ENCODE peak calls at places on chromosome 9, in four cellular contexts. N, D, I and C are unnamed samples.

GRCh38 chr9:125694478-125694877 is 12.5 kb downstream of the MAPKAP1 start:
- DNase-seq in I (no peak), D (no peak), N (peak), C (no peak)

GRCh38 chr9:15205632-15206243 is 101.3 kb downstream of the TTC39B start:
- DNase-seq in N (peak), D (no peak), I (peak), C (no peak)

GRCh38 chr9:121299125-121299466 is 31.1 kb downstream of the GSN start:
- DNase-seq in D (no peak), I (peak), N (no peak), C (no peak)

GRCh38 chr9:80359291-80359690 is 787.5 kb downstream of the TLE4 start:
- DNase-seq in N (no peak), I (peak), D (no peak), C (no peak)

GRCh38 chr9:93830606-93831005 is 124.5 kb downstream of the BARX1 start:
- DNase-seq in I (no peak), N (no peak), D (no peak), C (no peak)

GRCh38 chr9:6566409-6567139 is 79.0 kb downstream of the GLDC start:
- DNase-seq in N (peak), D (no peak), I (no peak), C (peak)

GRCh38 chr9:122071716-122072115 is 21.4 kb downstream of the TTLL11 start:
- DNase-seq in I (no peak), D (no peak), N (no peak), C (no peak)

GRCh38 chr9:76181020-76181641 is 213.1 kb downstream of the RFK start:
- DNase-seq in N (peak), I (no peak), D (peak), C (peak)

GRCh38 chr9:4030751-4031150 is 269.1 kb downstream of the GLIS3 start:
- DNase-seq in I (no peak), N (peak), D (no peak), C (no peak)

GRCh38 chr9:38281196-38281595 is 111.3 kb upstream of the ALDH1B1 start:
- DNase-seq in N (no peak), D (no peak), I (no peak), C (no peak)

GRCh38 chr9:14080940-14081621 is 232.9 kb downstream of the NFIB start:
- DNase-seq in N (peak), I (no peak), D (no peak), C (no peak)

GRCh38 chr9:108269421-108269820 is 586.4 kb downstream of the ACTL7B start:
- DNase-seq in N (no peak), I (no peak), D (no peak), C (no peak)

GRCh38 chr9:89839427-89839826 is 234.6 kb downstream of the GADD45G start:
- DNase-seq in N (no peak), D (no peak), I (no peak), C (no peak)

GRCh38 chr9:38046669-38047300 is 22.2 kb downstream of the SHB start:
- DNase-seq in I (no peak), D (peak), N (peak), C (peak)

GRCh38 chr9:101172671-101173070 is 144.1 kb downstream of the PLPPR1 start:
- DNase-seq in I (no peak), D (no peak), N (no peak), C (no peak)

GRCh38 chr9:24590432-24590831 is 44.7 kb upstream of the IZUMO3 start:
- DNase-seq in N (no peak), D (no peak), I (no peak), C (no peak)

GRCh38 chr9:125534934-125535701 is 171.9 kb downstream of the MAPKAP1 start:
- DNase-seq in I (no peak), D (no peak), N (no peak), C (no peak)

GRCh38 chr9:2723666-2724065 is 6.4 kb downstream of the KCNV2 start:
- DNase-seq in N (no peak), I (no peak), D (no peak), C (no peak)

GRCh38 chr9:15349892-15350761 is 43.1 kb upstream of the TTC39B start:
- DNase-seq in N (peak), I (no peak), D (no peak), C (no peak)

GRCh38 chr9:126615251-126615790 is 1.6 kb downstream of the LMX1B start:
- DNase-seq in D (peak), N (no peak), I (peak), C (no peak)

GRCh38 chr9:99973455-99973854 is 67.0 kb downstream of the STX17 start:
- DNase-seq in N (peak), D (no peak), I (no peak), C (no peak)

GRCh38 chr9:75146229-75146628 is 57.9 kb downstream of the OSTF1 start:
- DNase-seq in N (peak), D (no peak), I (no peak), C (no peak)

DNA sequence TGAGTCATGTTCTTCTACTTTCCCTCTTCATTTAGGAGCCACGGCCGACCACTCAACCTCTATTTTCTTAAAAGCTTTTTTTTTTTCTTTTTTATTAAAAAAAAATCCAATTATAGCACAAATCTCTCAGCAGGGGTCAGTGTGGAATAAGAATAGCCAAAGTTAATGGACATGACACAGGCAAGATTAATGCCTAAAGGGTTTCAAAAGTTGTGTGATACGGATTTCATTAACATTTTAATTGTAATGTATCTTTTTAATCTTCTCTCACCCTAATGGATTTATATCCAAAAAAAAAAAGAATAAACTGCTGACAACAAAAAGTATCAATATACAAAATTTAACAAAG is 5.4 kb downstream of the NACC2 start:
- DNase-seq in D (no peak), I (no peak), N (no peak), C (no peak)
- TF ChIP-seq CTCF in D (peak), I (peak), N (peak), C (no peak)

GRCh38 chr9:72788966-72789365 is 163.9 kb downstream of the ALDH1A1 start:
- DNase-seq in I (no peak), D (no peak), N (no peak), C (no peak)

GRCh38 chr9:72789915-72790314 is 162.9 kb downstream of the ALDH1A1 start:
- DNase-seq in D (no peak), N (no peak), I (no peak), C (no peak)

GRCh38 chr9:72786948-72787347 is 165.9 kb downstream of the ALDH1A1 start:
- DNase-seq in N (no peak), D (no peak), I (no peak), C (no peak)

GRCh38 chr9:72790934-72791333 is 161.9 kb downstream of the ALDH1A1 start:
- DNase-seq in N (no peak), I (no peak), D (no peak), C (no peak)

DNA sequence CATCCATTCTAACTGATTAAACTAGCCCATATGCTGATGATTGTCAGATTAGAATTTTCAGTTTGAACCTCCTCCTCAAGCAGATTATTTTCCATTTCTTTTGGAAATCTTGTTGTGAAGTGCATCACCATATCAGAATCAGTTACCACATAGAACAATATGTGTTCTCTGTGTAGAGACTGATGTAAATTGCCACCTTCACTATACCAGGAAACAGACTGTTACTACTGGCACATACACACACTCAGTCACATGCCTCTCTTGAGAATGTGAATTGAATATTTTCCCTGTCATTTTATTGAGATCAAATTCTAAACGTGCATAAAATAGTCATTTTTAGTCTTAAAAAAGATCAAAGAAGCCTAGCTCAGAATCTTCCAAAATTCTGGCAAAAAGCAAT is 161.4 kb downstream of the ALDH1A1 start:
- DNase-seq in I (no peak), D (no peak), N (no peak), C (no peak)
- H3K4me3 ChIP-seq in I (no peak), D (no peak), N (no peak), C (no peak)

DNA sequence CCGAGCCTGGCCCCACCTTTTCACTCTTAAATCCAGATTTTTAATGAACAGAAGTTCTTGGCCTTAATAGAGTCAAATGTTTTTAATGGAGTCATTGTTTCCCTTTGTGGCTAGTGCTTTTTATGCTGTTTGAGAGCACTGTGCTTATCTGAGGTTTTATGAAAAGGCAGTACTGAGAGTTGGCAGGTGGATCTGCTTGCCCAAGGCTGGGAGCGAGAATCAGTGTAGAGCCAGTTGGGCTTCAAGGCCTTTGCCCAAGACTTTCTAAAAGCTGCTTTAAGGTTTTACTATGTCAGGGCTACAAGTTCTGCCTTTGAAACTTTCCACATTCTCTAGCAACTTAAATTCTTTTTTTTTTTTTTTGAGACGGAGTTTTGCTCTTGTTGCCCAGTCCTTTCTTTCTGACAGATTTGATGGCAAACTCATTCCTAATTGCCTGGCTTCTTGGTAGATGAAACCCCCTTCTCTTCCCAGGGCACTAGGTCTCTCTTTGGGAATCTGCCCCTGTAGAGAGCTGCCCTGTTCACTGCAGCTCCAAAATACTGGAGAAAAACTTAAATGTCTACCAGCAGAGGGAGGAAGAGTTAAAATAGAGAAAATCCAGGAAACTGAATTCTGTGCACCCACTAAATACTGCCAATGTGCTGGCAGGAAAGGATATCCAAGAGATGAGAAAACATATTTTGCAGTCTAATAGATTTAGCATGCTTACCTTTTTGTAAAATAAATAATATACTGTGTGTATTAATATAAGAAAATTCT is 36.9 kb upstream of the CDK20 start:
- DNase-seq in D (no peak), N (no peak), I (no peak), C (no peak)
- TF ChIP-seq CTCF in D (no peak), N (peak), I (no peak), C (no peak)

DNA sequence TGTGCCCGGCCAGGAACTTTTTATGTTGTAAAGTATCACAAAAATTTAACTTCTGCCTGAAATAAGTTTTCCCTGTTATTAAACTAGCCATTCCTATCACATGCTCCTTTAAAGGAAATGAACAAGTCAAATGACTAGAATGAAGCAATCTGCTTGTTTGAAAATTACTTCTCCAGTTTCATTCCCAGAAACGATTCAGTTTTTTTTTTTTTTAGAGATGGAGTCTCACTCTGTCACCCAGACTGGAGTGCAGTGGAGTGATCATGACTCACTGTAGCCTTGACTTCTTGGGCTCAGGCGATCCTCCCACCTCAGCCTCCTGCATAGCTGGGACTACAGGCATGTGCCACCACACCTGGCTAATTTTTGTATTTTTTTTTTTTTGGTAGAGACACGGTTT is 13.3 kb upstream of the GNG10 start:
- DNase-seq in N (no peak), D (no peak), I (no peak), C (no peak)
- H3K4me3 ChIP-seq in N (no peak), D (no peak), I (no peak), C (no peak)

GRCh38 chr9:70042461-70043215 is 1.0 kb upstream of the MAMDC2 start:
- DNase-seq in D (no peak), N (no peak), I (no peak), C (no peak)

GRCh38 chr9:70036641-70037040 is 7.0 kb upstream of the MAMDC2 start:
- DNase-seq in I (no peak), D (no peak), N (no peak), C (no peak)

GRCh38 chr9:70043285-70043684 is 363 bp upstream of the MAMDC2 start:
- DNase-seq in N (no peak), I (no peak), D (no peak), C (no peak)

GRCh38 chr9:70043689-70044449 is at the start of gene MAMDC2:
- DNase-seq in N (no peak), D (no peak), I (peak), C (no peak)

DNA sequence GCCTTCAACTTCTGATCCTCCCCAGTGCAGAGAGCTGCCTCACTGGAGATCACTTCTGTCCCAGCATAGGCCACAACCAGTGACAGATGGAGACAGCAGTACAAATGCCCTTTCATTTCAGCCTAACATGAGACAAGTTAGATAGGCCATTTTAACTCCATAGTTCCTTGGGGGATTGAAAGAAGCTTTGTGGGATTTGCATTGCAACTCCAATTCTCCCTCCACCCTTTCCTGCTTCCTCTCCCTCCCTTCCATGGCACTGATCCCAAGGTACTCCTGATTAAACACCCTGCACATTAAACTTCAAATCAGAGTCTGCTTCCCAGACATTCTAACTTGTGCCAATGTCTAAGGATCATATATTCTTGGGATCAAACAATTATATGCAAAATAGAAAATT is 3.1 kb upstream of the MAMDC2 start:
- DNase-seq in D (no peak), I (no peak), N (no peak), C (no peak)
- TF ChIP-seq CTCF in D (no peak), I (no peak), N (no peak), C (no peak)

GRCh38 chr9:571745-572144 is 269.8 kb upstream of the DMRT1 start:
- DNase-seq in N (no peak), D (no peak), I (no peak), C (no peak)

GRCh38 chr9:573551-574410 is 267.7 kb upstream of the DMRT1 start:
- DNase-seq in I (no peak), D (peak), N (no peak), C (no peak)

GRCh38 chr9:569276-569675 is 272.2 kb upstream of the DMRT1 start:
- DNase-seq in N (no peak), I (no peak), D (no peak), C (no peak)

GRCh38 chr9:570187-570586 is 271.3 kb upstream of the DMRT1 start:
- DNase-seq in N (no peak), D (no peak), I (no peak), C (no peak)

DNA sequence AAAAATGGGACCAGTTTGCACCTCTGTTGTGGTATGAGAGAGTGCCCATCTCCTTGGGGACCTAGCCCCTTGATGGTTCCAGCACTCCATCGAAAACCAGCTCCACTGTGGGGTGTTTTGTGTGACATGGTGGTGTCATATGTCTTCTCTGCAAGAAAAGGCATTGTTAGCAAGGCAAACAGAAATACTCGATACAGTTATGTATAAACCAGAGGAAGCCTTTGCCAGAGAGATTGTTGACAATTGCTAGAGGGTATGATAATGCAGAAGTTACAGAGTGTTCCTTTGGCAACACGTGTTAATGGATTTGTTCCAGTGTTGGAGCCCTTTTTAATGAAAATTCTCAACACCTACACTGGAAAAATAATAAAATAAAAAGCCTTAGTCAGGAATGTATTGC is 270.4 kb upstream of the DMRT1 start:
- DNase-seq in N (no peak), D (no peak), I (no peak), C (no peak)
- H3K4me3 ChIP-seq in N (no peak), D (no peak), I (no peak), C (no peak)

GRCh38 chr9:133359420-133360175 is 3.2 kb downstream of the SURF2 start:
- DNase-seq in N (no peak), I (peak), D (no peak), C (no peak)
- TF ChIP-seq CTCF in N (peak), I (no peak), D (no peak), C (peak)